ENCODE peak calls at places on chromosomes 2 and 18, in four cellular contexts. One of them, this sample, is unnamed.

GRCh38 chr2:152413228-152414030 is 78.5 kb downstream of the FMNL2 start:
- DNase-seq in fibroblast of lung: no peak
- DNase-seq in heart left ventricle: no peak
- DNase-seq in AG08395: no peak
- DNase-seq in this sample: no peak

GRCh38 chr2:10514743-10515142 is 66.6 kb upstream of the ODC1 start:
- DNase-seq in fibroblast of lung: peak
- DNase-seq in AG08395: no peak
- DNase-seq in heart left ventricle: no peak
- DNase-seq in this sample: no peak

GRCh38 chr2:150090031-150090430 is 397.4 kb downstream of the RND3 start:
- DNase-seq in fibroblast of lung: no peak
- DNase-seq in AG08395: no peak
- DNase-seq in heart left ventricle: no peak
- DNase-seq in this sample: no peak

GRCh38 chr18:79679552-79680099 is at the start of gene CTDP1:
- DNase-seq in heart left ventricle: peak
- DNase-seq in AG08395: peak
- DNase-seq in fibroblast of lung: peak
- DNase-seq in this sample: peak

GRCh38 chr2:176096243-176096985 is 3.2 kb upstream of the HOXD12 start:
- DNase-seq in fibroblast of lung: no peak
- DNase-seq in heart left ventricle: no peak
- DNase-seq in AG08395: no peak
- DNase-seq in this sample: no peak

GRCh38 chr18:629303-630150 is 27.9 kb upstream of the TYMS start:
- DNase-seq in heart left ventricle: no peak
- DNase-seq in AG08395: no peak
- DNase-seq in fibroblast of lung: no peak
- DNase-seq in this sample: no peak

GRCh38 chr2:230908094-230908594 is 16.9 kb downstream of the GPR55 start:
- DNase-seq in AG08395: no peak
- DNase-seq in fibroblast of lung: peak
- DNase-seq in heart left ventricle: no peak
- DNase-seq in this sample: no peak

GRCh38 chr2:7694066-7695000 is 777.1 kb downstream of the RNF144A start:
- DNase-seq in AG08395: no peak
- DNase-seq in heart left ventricle: no peak
- DNase-seq in fibroblast of lung: no peak
- DNase-seq in this sample: no peak

GRCh38 chr2:189624648-189625355 is 36.5 kb upstream of the ASNSD1 start:
- DNase-seq in AG08395: no peak
- DNase-seq in fibroblast of lung: no peak
- DNase-seq in heart left ventricle: no peak
- DNase-seq in this sample: no peak

GRCh38 chr18:77144451-77145118 is 12.0 kb upstream of the MBP start:
- DNase-seq in heart left ventricle: no peak
- DNase-seq in fibroblast of lung: no peak
- DNase-seq in AG08395: peak
- DNase-seq in this sample: no peak

GRCh38 chr2:54658548-54659207 is 64.8 kb upstream of the EML6 start:
- DNase-seq in fibroblast of lung: peak
- DNase-seq in heart left ventricle: no peak
- DNase-seq in AG08395: peak
- DNase-seq in this sample: no peak

GRCh38 chr2:6077585-6077984 is 385.4 kb downstream of the SOX11 start:
- DNase-seq in heart left ventricle: no peak
- DNase-seq in AG08395: no peak
- DNase-seq in fibroblast of lung: no peak
- DNase-seq in this sample: no peak

GRCh38 chr18:59155140-59155539 is 15.5 kb downstream of the SEC11C start:
- DNase-seq in AG08395: peak
- DNase-seq in heart left ventricle: no peak
- DNase-seq in fibroblast of lung: peak
- DNase-seq in this sample: no peak

GRCh38 chr2:107336536-107336935 is 450.6 kb upstream of the ST6GAL2 start:
- DNase-seq in fibroblast of lung: peak
- DNase-seq in AG08395: no peak
- DNase-seq in heart left ventricle: no peak
- DNase-seq in this sample: no peak

GRCh38 chr2:46700435-46700834 is 215.2 kb downstream of the MCFD2 start:
- DNase-seq in AG08395: no peak
- DNase-seq in fibroblast of lung: no peak
- DNase-seq in heart left ventricle: no peak
- DNase-seq in this sample: no peak

GRCh38 chr2:55885129-55885943 is 38.2 kb downstream of the EFEMP1 start:
- DNase-seq in AG08395: peak
- DNase-seq in heart left ventricle: peak
- DNase-seq in fibroblast of lung: peak
- DNase-seq in this sample: no peak

GRCh38 chr2:195360242-195360641 is 296.8 kb upstream of the SLC39A10 start:
- DNase-seq in heart left ventricle: no peak
- DNase-seq in fibroblast of lung: no peak
- DNase-seq in AG08395: no peak
- DNase-seq in this sample: no peak

GRCh38 chr18:37900281-37900680 is 334.7 kb upstream of the CELF4 start:
- DNase-seq in AG08395: no peak
- DNase-seq in heart left ventricle: no peak
- DNase-seq in fibroblast of lung: no peak
- DNase-seq in this sample: no peak

GRCh38 chr2:168157926-168158325 is 89.5 kb downstream of the STK39 start:
- DNase-seq in AG08395: no peak
- DNase-seq in heart left ventricle: no peak
- DNase-seq in fibroblast of lung: no peak
- DNase-seq in this sample: no peak

GRCh38 chr2:219368690-219369108 is 19.0 kb downstream of the DNPEP start:
- DNase-seq in heart left ventricle: peak
- DNase-seq in AG08395: peak
- DNase-seq in fibroblast of lung: peak
- DNase-seq in this sample: peak

GRCh38 chr2:199315299-199316179 is 142.2 kb downstream of the SATB2 start:
- DNase-seq in AG08395: peak
- DNase-seq in heart left ventricle: no peak
- DNase-seq in fibroblast of lung: peak
- DNase-seq in this sample: no peak

GRCh38 chr2:15959331-15960153 is 19.2 kb downstream of the MYCN start:
- DNase-seq in fibroblast of lung: no peak
- DNase-seq in AG08395: no peak
- DNase-seq in heart left ventricle: no peak
- DNase-seq in this sample: no peak

GRCh38 chr2:223465793-223466192 is 136.4 kb downstream of the SCG2 start:
- DNase-seq in heart left ventricle: peak
- DNase-seq in fibroblast of lung: peak
- DNase-seq in AG08395: peak
- DNase-seq in this sample: no peak

GRCh38 chr2:173599821-173600354 is 245.2 kb downstream of the CDCA7 start:
- DNase-seq in AG08395: no peak
- DNase-seq in fibroblast of lung: no peak
- DNase-seq in heart left ventricle: no peak
- DNase-seq in this sample: no peak

GRCh38 chr18:9739516-9739915 is 31.4 kb downstream of the RAB31 start:
- DNase-seq in fibroblast of lung: no peak
- DNase-seq in AG08395: no peak
- DNase-seq in heart left ventricle: no peak
- DNase-seq in this sample: no peak

GRCh38 chr18:46152436-46152807 is 48.2 kb downstream of the HAUS1 start:
- DNase-seq in heart left ventricle: peak
- DNase-seq in AG08395: peak
- DNase-seq in fibroblast of lung: peak
- DNase-seq in this sample: peak

GRCh38 chr2:220246356-220246755 is 618.9 kb downstream of the SLC4A3 start:
- DNase-seq in AG08395: peak
- DNase-seq in heart left ventricle: no peak
- DNase-seq in fibroblast of lung: peak
- DNase-seq in this sample: no peak

GRCh38 chr2:239897596-239898235 is 127.4 kb downstream of the NDUFA10 start:
- DNase-seq in heart left ventricle: no peak
- DNase-seq in AG08395: no peak
- DNase-seq in fibroblast of lung: no peak
- DNase-seq in this sample: no peak

GRCh38 chr2:19545507-19545906 is 187.1 kb upstream of the OSR1 start:
- DNase-seq in AG08395: no peak
- DNase-seq in heart left ventricle: no peak
- DNase-seq in fibroblast of lung: no peak
- DNase-seq in this sample: no peak

GRCh38 chr2:73759287-73759764 is 20.6 kb downstream of the DUSP11 start:
- DNase-seq in AG08395: peak
- DNase-seq in heart left ventricle: peak
- DNase-seq in fibroblast of lung: peak
- DNase-seq in this sample: no peak

GRCh38 chr18:32891130-32891529 is 118.3 kb upstream of the KLHL14 start:
- DNase-seq in heart left ventricle: no peak
- DNase-seq in fibroblast of lung: no peak
- DNase-seq in AG08395: no peak
- DNase-seq in this sample: no peak